ENCODE peak calls at places on chromosomes 12 and 14, in seven cellular contexts. N is cardiac muscle cell, W is dorsolateral prefrontal cortex, Q is lower leg skin, J is HepG2, Y is ovary, U is mucosa of descending colon. X is an unnamed sample.

GRCh38 chr12:26334621-26335124 is 139.3 kb downstream of the SSPN start:
- DNase-seq in N (no peak), W (no peak), Q (no peak), J (no peak), Y (no peak), U (no peak), X (no peak)

GRCh38 chr14:95875831-95876768 is 532 bp upstream of the TUNAR start:
- DNase-seq in N (peak; percentile 55), W (peak; percentile 67), Q (no peak), J (no peak), Y (no peak), U (no peak), X (peak; percentile 71)

GRCh38 chr14:30751646-30752416 is 122.5 kb upstream of the COCH start:
- DNase-seq in N (no peak), W (no peak), Q (no peak), J (no peak), Y (no peak), U (no peak), X (no peak)

GRCh38 chr12:22803725-22804124 is 178.8 kb downstream of the ETNK1 start:
- DNase-seq in N (no peak), W (no peak), Q (no peak), J (no peak), Y (no peak), U (no peak), X (no peak)

GRCh38 chr12:28121433-28121832 is 68.8 kb upstream of the CCDC91 start:
- DNase-seq in N (no peak), W (no peak), Q (no peak), J (no peak), Y (no peak), U (no peak), X (no peak)

GRCh38 chr14:48325486-48325885 is 650.1 kb upstream of the MDGA2 start:
- DNase-seq in N (no peak), W (no peak), Q (no peak), J (no peak), Y (no peak), U (no peak), X (no peak)

GRCh38 chr14:68627868-68628604 is 164.8 kb downstream of the ZFP36L1 start:
- DNase-seq in N (no peak), W (peak; percentile 79), Q (no peak), J (no peak), Y (no peak), U (peak; percentile 83), X (peak; percentile 60)

GRCh38 chr12:94643585-94643984 is 6.8 kb downstream of the TMCC3 start:
- DNase-seq in N (no peak), W (no peak), Q (no peak), J (no peak), Y (no peak), U (no peak), X (no peak)

GRCh38 chr14:26021759-26022158 is 576.1 kb downstream of the NOVA1 start:
- DNase-seq in N (no peak), W (no peak), Q (no peak), J (no peak), Y (no peak), U (no peak), X (no peak)

GRCh38 chr14:106879241-106879640 is 1352.9 kb downstream of the TMEM121 start:
- DNase-seq in N (no peak), W (no peak), Q (no peak), J (peak; percentile 65), Y (peak; percentile 73), U (peak; percentile 59), X (no peak)

GRCh38 chr14:25048170-25049126 is 1.5 kb downstream of the STXBP6 start:
- DNase-seq in N (no peak), W (peak; percentile 61), Q (peak; percentile 69), J (no peak), Y (peak; percentile 57), U (peak; percentile 48), X (no peak)

GRCh38 chr14:106134901-106135300 is 608.5 kb downstream of the TMEM121 start:
- DNase-seq in N (no peak), W (no peak), Q (no peak), J (no peak), Y (no peak), U (no peak), X (no peak)

GRCh38 chr14:52013984-52014600 is 24.7 kb downstream of the RTRAF start:
- DNase-seq in N (peak; percentile 48), W (no peak), Q (no peak), J (no peak), Y (no peak), U (no peak), X (peak; percentile 44)

GRCh38 chr12:21843795-21844194 is 69.3 kb upstream of the KCNJ8 start:
- DNase-seq in N (no peak), W (no peak), Q (no peak), J (no peak), Y (no peak), U (no peak), X (no peak)

GRCh38 chr14:25340882-25341281 is 290.9 kb upstream of the STXBP6 start:
- DNase-seq in N (no peak), W (no peak), Q (no peak), J (no peak), Y (no peak), U (no peak), X (no peak)

GRCh38 chr12:56599797-56600196 is 30.3 kb downstream of the BAZ2A start:
- DNase-seq in N (no peak), W (no peak), Q (no peak), J (no peak), Y (no peak), U (no peak), X (no peak)

GRCh38 chr12:56600753-56601152 is 29.4 kb downstream of the BAZ2A start:
- DNase-seq in N (no peak), W (no peak), Q (no peak), J (no peak), Y (no peak), U (no peak), X (no peak)

GRCh38 chr12:56599041-56599440 is 31.1 kb downstream of the BAZ2A start:
- DNase-seq in N (no peak), W (no peak), Q (no peak), J (no peak), Y (no peak), U (no peak), X (no peak)

GRCh38 chr12:56602239-56602638 is 27.9 kb downstream of the BAZ2A start:
- DNase-seq in N (no peak), W (no peak), Q (no peak), J (no peak), Y (no peak), U (no peak), X (no peak)

GRCh38 chr12:56601503-56601902 is 28.6 kb downstream of the BAZ2A start:
- DNase-seq in N (peak; percentile 35), W (no peak), Q (no peak), J (no peak), Y (no peak), U (no peak), X (peak; percentile 37)
- TF ChIP-seq CTCF in N (no peak), W (no peak), Q (no peak), J (peak; percentile 47), Y (no peak), U (no peak), X (no peak)

GRCh38 chr14:33188880-33189279 is 250.2 kb downstream of the NPAS3 start:
- DNase-seq in N (no peak), W (no peak), Q (no peak), J (no peak), Y (no peak), U (no peak), X (no peak)

GRCh38 chr14:33186656-33187055 is 248.0 kb downstream of the NPAS3 start:
- DNase-seq in N (no peak), W (no peak), Q (no peak), J (no peak), Y (no peak), U (no peak), X (no peak)

DNA sequence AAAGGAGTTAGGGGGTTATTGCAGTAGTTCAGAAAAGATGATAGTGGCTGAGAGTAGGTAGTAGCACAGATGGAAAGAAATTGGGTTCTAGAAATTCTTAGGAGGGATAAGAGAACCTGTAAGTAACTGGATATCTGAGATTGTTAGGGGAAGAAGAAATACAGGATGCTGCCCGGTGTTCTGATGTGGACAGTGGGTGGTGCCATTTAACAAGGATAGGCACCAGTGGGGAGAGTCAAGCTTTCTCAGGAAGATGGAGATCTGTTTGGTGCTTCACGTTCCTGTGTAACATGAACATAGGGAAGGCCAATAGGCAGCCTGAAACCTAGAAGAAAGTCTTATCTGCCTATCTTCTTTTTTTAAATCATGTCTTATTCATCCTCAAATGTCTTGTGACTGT is 245.9 kb downstream of the NPAS3 start:
- DNase-seq in N (no peak), W (no peak), Q (no peak), J (no peak), Y (no peak), U (no peak), X (no peak)
- TF ChIP-seq CTCF in N (peak; percentile 7), W (peak; percentile 25), Q (no peak), J (peak; percentile 36), Y (no peak), U (no peak), X (no peak)

GRCh38 chr14:93787465-93788306 is 599 bp downstream of the PRIMA1 start:
- DNase-seq in N (peak; percentile 63), W (no peak), Q (no peak), J (no peak), Y (no peak), U (no peak), X (peak; percentile 59)

GRCh38 chr14:93789366-93790130 is 1.3 kb upstream of the PRIMA1 start:
- DNase-seq in N (peak; percentile 37), W (no peak), Q (no peak), J (no peak), Y (no peak), U (no peak), X (peak; percentile 20)

GRCh38 chr14:93788307-93788556 is at the start of gene PRIMA1:
- DNase-seq in N (no peak), W (no peak), Q (no peak), J (no peak), Y (no peak), U (no peak), X (peak; percentile 37)

GRCh38 chr14:93790966-93791365 is 2.7 kb upstream of the PRIMA1 start:
- DNase-seq in N (no peak), W (no peak), Q (no peak), J (no peak), Y (no peak), U (no peak), X (no peak)

GRCh38 chr14:93788557-93789365 is 476 bp upstream of the PRIMA1 start:
- DNase-seq in N (peak; percentile 75), W (peak; percentile 62), Q (no peak), J (no peak), Y (peak; percentile 68), U (peak; percentile 34), X (peak; percentile 48)
- TF ChIP-seq CTCF in N (no peak), W (peak; percentile 72), Q (no peak), J (peak; percentile 32), Y (no peak), U (no peak), X (no peak)

DNA sequence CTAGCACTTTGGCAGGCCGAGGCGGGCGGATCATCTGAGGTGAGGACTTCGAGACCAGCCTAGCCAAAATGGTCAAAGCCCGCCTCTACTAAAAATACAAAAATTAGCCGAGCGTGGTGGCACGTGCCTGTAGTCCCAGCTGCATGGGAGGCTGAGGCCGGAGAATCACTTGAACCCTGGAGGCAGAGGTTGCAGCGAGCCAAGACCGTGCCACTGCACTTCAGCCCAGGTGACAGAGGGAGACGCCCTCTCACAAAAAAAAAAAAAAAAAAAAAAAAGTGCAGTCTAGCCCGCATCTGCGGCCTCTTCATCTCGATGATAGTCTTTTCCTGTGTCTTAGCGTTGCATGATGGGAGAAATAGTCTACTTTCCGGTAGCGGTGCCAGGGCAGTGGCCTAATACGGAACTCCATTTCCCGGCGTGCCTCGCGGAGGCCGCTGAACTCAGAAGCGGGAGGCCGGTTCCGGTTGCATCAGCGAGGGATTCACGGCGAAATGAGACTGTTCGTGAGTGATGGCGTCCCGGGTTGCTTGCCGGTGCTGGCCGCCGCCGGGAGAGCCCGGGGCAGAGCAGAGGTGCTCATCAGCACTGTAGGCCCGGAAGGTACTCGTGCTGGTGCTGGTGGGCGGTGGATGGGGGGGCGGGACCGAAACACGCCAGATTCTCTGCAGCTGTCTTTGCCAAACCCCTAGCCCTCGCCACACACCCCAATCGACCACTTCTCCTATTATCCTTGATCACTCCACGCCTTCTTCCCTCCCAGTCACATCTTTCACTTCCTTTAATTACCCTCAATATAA is at the start of gene MARS1:
- DNase-seq in N (peak; percentile 96), W (peak; percentile 96), Q (peak; percentile 96), J (peak; percentile 96), Y (peak; percentile 94), U (peak; percentile 93), X (peak; percentile 90)
- TF ChIP-seq CTCF in N (no peak), W (peak; percentile 55), Q (no peak), J (peak; percentile 59), Y (no peak), U (peak; percentile 30), X (peak; percentile 10)

X was measured in glutamatergic neuron.